ENCODE peak calls at places on chromosomes 12 and 14, in ten cellular contexts. One of them, this sample, is unnamed.

GRCh38 chr12:65631621-65632111 is 192.6 kb upstream of the HMGA2 start:
- DNase-seq in astrocyte of the spinal cord: peak
- DNase-seq in effector memory CD8-positive, alpha-beta T cell: no peak
- DNase-seq in sigmoid colon: no peak
- DNase-seq in activated CD4-positive, alpha-beta T cell treated with anti-CD3 and anti-CD28 coated beads, Interleukin-2, amount 10 ng/mL, durations not matched to agents 7 days and 5 days: no peak
- DNase-seq in pancreas: no peak
- DNase-seq in central memory CD8-positive, alpha-beta T cell: no peak
- DNase-seq in HEK293T: peak
- DNase-seq in A673: peak
- DNase-seq in GM18507: no peak
- DNase-seq in this sample: no peak

GRCh38 chr12:27645671-27646070 is 50.6 kb upstream of the REP15 start:
- DNase-seq in astrocyte of the spinal cord: no peak
- DNase-seq in effector memory CD8-positive, alpha-beta T cell: no peak
- DNase-seq in sigmoid colon: no peak
- DNase-seq in activated CD4-positive, alpha-beta T cell treated with anti-CD3 and anti-CD28 coated beads, Interleukin-2, amount 10 ng/mL, durations not matched to agents 7 days and 5 days: no peak
- DNase-seq in pancreas: no peak
- DNase-seq in central memory CD8-positive, alpha-beta T cell: no peak
- DNase-seq in HEK293T: no peak
- DNase-seq in A673: no peak
- DNase-seq in GM18507: no peak
- DNase-seq in this sample: no peak

GRCh38 chr12:75786071-75786470 is 245.5 kb downstream of the PHLDA1 start:
- DNase-seq in astrocyte of the spinal cord: no peak
- DNase-seq in effector memory CD8-positive, alpha-beta T cell: no peak
- DNase-seq in sigmoid colon: no peak
- DNase-seq in activated CD4-positive, alpha-beta T cell treated with anti-CD3 and anti-CD28 coated beads, Interleukin-2, amount 10 ng/mL, durations not matched to agents 7 days and 5 days: no peak
- DNase-seq in pancreas: no peak
- DNase-seq in central memory CD8-positive, alpha-beta T cell: no peak
- DNase-seq in HEK293T: no peak
- DNase-seq in A673: no peak
- DNase-seq in GM18507: no peak
- DNase-seq in this sample: no peak

GRCh38 chr12:91877461-91878230 is 268.0 kb downstream of the BTG1 start:
- DNase-seq in astrocyte of the spinal cord: no peak
- DNase-seq in effector memory CD8-positive, alpha-beta T cell: peak
- DNase-seq in sigmoid colon: no peak
- DNase-seq in activated CD4-positive, alpha-beta T cell treated with anti-CD3 and anti-CD28 coated beads, Interleukin-2, amount 10 ng/mL, durations not matched to agents 7 days and 5 days: no peak
- DNase-seq in pancreas: no peak
- DNase-seq in central memory CD8-positive, alpha-beta T cell: no peak
- DNase-seq in HEK293T: no peak
- DNase-seq in A673: no peak
- DNase-seq in GM18507: no peak
- DNase-seq in this sample: no peak

GRCh38 chr14:88488081-88488480 is 66.7 kb downstream of the PTPN21 start:
- DNase-seq in astrocyte of the spinal cord: no peak
- DNase-seq in effector memory CD8-positive, alpha-beta T cell: no peak
- DNase-seq in sigmoid colon: no peak
- DNase-seq in activated CD4-positive, alpha-beta T cell treated with anti-CD3 and anti-CD28 coated beads, Interleukin-2, amount 10 ng/mL, durations not matched to agents 7 days and 5 days: no peak
- DNase-seq in pancreas: no peak
- DNase-seq in central memory CD8-positive, alpha-beta T cell: no peak
- DNase-seq in HEK293T: no peak
- DNase-seq in A673: no peak
- DNase-seq in GM18507: no peak
- DNase-seq in this sample: no peak

GRCh38 chr14:24566318-24566717 is 9.7 kb downstream of the CTSG start:
- DNase-seq in astrocyte of the spinal cord: no peak
- DNase-seq in effector memory CD8-positive, alpha-beta T cell: no peak
- DNase-seq in sigmoid colon: no peak
- DNase-seq in activated CD4-positive, alpha-beta T cell treated with anti-CD3 and anti-CD28 coated beads, Interleukin-2, amount 10 ng/mL, durations not matched to agents 7 days and 5 days: no peak
- DNase-seq in pancreas: no peak
- DNase-seq in central memory CD8-positive, alpha-beta T cell: no peak
- DNase-seq in HEK293T: no peak
- DNase-seq in A673: no peak
- DNase-seq in GM18507: no peak
- DNase-seq in this sample: no peak

GRCh38 chr12:25994901-25995625 is 36.6 kb downstream of the RASSF8 start:
- DNase-seq in astrocyte of the spinal cord: no peak
- DNase-seq in effector memory CD8-positive, alpha-beta T cell: no peak
- DNase-seq in sigmoid colon: no peak
- DNase-seq in activated CD4-positive, alpha-beta T cell treated with anti-CD3 and anti-CD28 coated beads, Interleukin-2, amount 10 ng/mL, durations not matched to agents 7 days and 5 days: no peak
- DNase-seq in pancreas: no peak
- DNase-seq in central memory CD8-positive, alpha-beta T cell: no peak
- DNase-seq in HEK293T: no peak
- DNase-seq in A673: no peak
- DNase-seq in GM18507: no peak
- DNase-seq in this sample: no peak

GRCh38 chr14:34750670-34751069 is 36.3 kb upstream of the CFL2 start:
- DNase-seq in astrocyte of the spinal cord: peak
- DNase-seq in effector memory CD8-positive, alpha-beta T cell: no peak
- DNase-seq in sigmoid colon: no peak
- DNase-seq in activated CD4-positive, alpha-beta T cell treated with anti-CD3 and anti-CD28 coated beads, Interleukin-2, amount 10 ng/mL, durations not matched to agents 7 days and 5 days: no peak
- DNase-seq in pancreas: no peak
- DNase-seq in central memory CD8-positive, alpha-beta T cell: no peak
- DNase-seq in HEK293T: no peak
- DNase-seq in A673: no peak
- DNase-seq in GM18507: no peak
- DNase-seq in this sample: no peak

GRCh38 chr12:25924535-25925001 is 33.9 kb upstream of the RASSF8 start:
- DNase-seq in astrocyte of the spinal cord: no peak
- DNase-seq in effector memory CD8-positive, alpha-beta T cell: no peak
- DNase-seq in sigmoid colon: no peak
- DNase-seq in activated CD4-positive, alpha-beta T cell treated with anti-CD3 and anti-CD28 coated beads, Interleukin-2, amount 10 ng/mL, durations not matched to agents 7 days and 5 days: no peak
- DNase-seq in pancreas: no peak
- DNase-seq in central memory CD8-positive, alpha-beta T cell: no peak
- DNase-seq in HEK293T: peak
- DNase-seq in A673: peak
- DNase-seq in GM18507: no peak
- DNase-seq in this sample: no peak

GRCh38 chr12:113069149-113069548 is 12.6 kb downstream of the DTX1 start:
- DNase-seq in astrocyte of the spinal cord: no peak
- DNase-seq in effector memory CD8-positive, alpha-beta T cell: no peak
- DNase-seq in sigmoid colon: no peak
- DNase-seq in activated CD4-positive, alpha-beta T cell treated with anti-CD3 and anti-CD28 coated beads, Interleukin-2, amount 10 ng/mL, durations not matched to agents 7 days and 5 days: no peak
- DNase-seq in pancreas: peak
- DNase-seq in central memory CD8-positive, alpha-beta T cell: no peak
- DNase-seq in HEK293T: no peak
- DNase-seq in A673: no peak
- DNase-seq in GM18507: no peak
- DNase-seq in this sample: no peak

GRCh38 chr14:81506512-81506911 is 27.1 kb downstream of the SEL1L start:
- DNase-seq in astrocyte of the spinal cord: no peak
- DNase-seq in effector memory CD8-positive, alpha-beta T cell: no peak
- DNase-seq in sigmoid colon: no peak
- DNase-seq in activated CD4-positive, alpha-beta T cell treated with anti-CD3 and anti-CD28 coated beads, Interleukin-2, amount 10 ng/mL, durations not matched to agents 7 days and 5 days: no peak
- DNase-seq in pancreas: no peak
- DNase-seq in central memory CD8-positive, alpha-beta T cell: no peak
- DNase-seq in HEK293T: no peak
- DNase-seq in A673: no peak
- DNase-seq in GM18507: no peak
- DNase-seq in this sample: no peak

This sample was measured in G401.